ENCODE peak calls at places on chromosome 15, in seven cellular contexts. One of them, this sample, is unnamed.

GRCh38 chr15:29765898-29766537 is 56.2 kb downstream of the TJP1 start:
- DNase-seq in uterus: no peak
- DNase-seq in astrocyte: peak; percentile 51
- DNase-seq in CD8-positive, alpha-beta T cell: no peak
- DNase-seq in adrenal gland: no peak
- DNase-seq in mesendoderm: no peak
- DNase-seq in tibial artery: no peak
- DNase-seq in this sample: no peak

GRCh38 chr15:40481671-40482070 is 10.9 kb downstream of the CHST14 start:
- DNase-seq in uterus: no peak
- DNase-seq in astrocyte: no peak
- DNase-seq in CD8-positive, alpha-beta T cell: no peak
- DNase-seq in adrenal gland: no peak
- DNase-seq in mesendoderm: no peak
- DNase-seq in tibial artery: no peak
- DNase-seq in this sample: no peak

GRCh38 chr15:99736702-99737101 is 3.5 kb upstream of the LYSMD4 start:
- DNase-seq in uterus: no peak
- DNase-seq in astrocyte: no peak
- DNase-seq in CD8-positive, alpha-beta T cell: no peak
- DNase-seq in adrenal gland: no peak
- DNase-seq in mesendoderm: no peak
- DNase-seq in tibial artery: no peak
- DNase-seq in this sample: no peak

GRCh38 chr15:36579792-36580431 is 486 bp downstream of the CDIN1 start:
- DNase-seq in uterus: peak; percentile 37
- DNase-seq in astrocyte: no peak
- DNase-seq in CD8-positive, alpha-beta T cell: peak; percentile 13
- DNase-seq in adrenal gland: peak; percentile 38
- DNase-seq in mesendoderm: no peak
- DNase-seq in tibial artery: no peak
- DNase-seq in this sample: no peak

GRCh38 chr15:99104788-99105515 is at the start of gene SYNM:
- DNase-seq in uterus: peak; percentile 66
- DNase-seq in astrocyte: peak; percentile 45
- DNase-seq in CD8-positive, alpha-beta T cell: no peak
- DNase-seq in adrenal gland: peak; percentile 92
- DNase-seq in mesendoderm: peak; percentile 90
- DNase-seq in tibial artery: peak; percentile 75
- DNase-seq in this sample: peak; percentile 82

GRCh38 chr15:45136378-45136764 is 6.6 kb downstream of the DUOX1 start:
- DNase-seq in uterus: no peak
- DNase-seq in astrocyte: no peak
- DNase-seq in CD8-positive, alpha-beta T cell: no peak
- DNase-seq in adrenal gland: no peak
- DNase-seq in mesendoderm: peak; percentile 59
- DNase-seq in tibial artery: no peak
- DNase-seq in this sample: no peak

GRCh38 chr15:72566973-72567372 is 87.5 kb upstream of the GOLGA6B start:
- DNase-seq in uterus: no peak
- DNase-seq in astrocyte: no peak
- DNase-seq in CD8-positive, alpha-beta T cell: no peak
- DNase-seq in adrenal gland: no peak
- DNase-seq in mesendoderm: no peak
- DNase-seq in tibial artery: no peak
- DNase-seq in this sample: no peak

GRCh38 chr15:31396881-31397560 is 70.4 kb downstream of the KLF13 start:
- DNase-seq in uterus: peak; percentile 91
- DNase-seq in astrocyte: peak; percentile 51
- DNase-seq in CD8-positive, alpha-beta T cell: no peak
- DNase-seq in adrenal gland: peak; percentile 85
- DNase-seq in mesendoderm: peak; percentile 98
- DNase-seq in tibial artery: peak; percentile 94
- DNase-seq in this sample: peak; percentile 75

GRCh38 chr15:99545605-99546004 is 20.2 kb upstream of the MEF2A start:
- DNase-seq in uterus: no peak
- DNase-seq in astrocyte: no peak
- DNase-seq in CD8-positive, alpha-beta T cell: no peak
- DNase-seq in adrenal gland: no peak
- DNase-seq in mesendoderm: no peak
- DNase-seq in tibial artery: no peak
- DNase-seq in this sample: no peak

GRCh38 chr15:45183001-45183400 is 4.8 kb downstream of the SHF start:
- DNase-seq in uterus: no peak
- DNase-seq in astrocyte: no peak
- DNase-seq in CD8-positive, alpha-beta T cell: no peak
- DNase-seq in adrenal gland: no peak
- DNase-seq in mesendoderm: peak; percentile 45
- DNase-seq in tibial artery: no peak
- DNase-seq in this sample: no peak

GRCh38 chr15:62618432-62618831 is 424.1 kb upstream of the TPM1 start:
- DNase-seq in uterus: no peak
- DNase-seq in astrocyte: peak; percentile 88
- DNase-seq in CD8-positive, alpha-beta T cell: no peak
- DNase-seq in adrenal gland: no peak
- DNase-seq in mesendoderm: peak; percentile 31
- DNase-seq in tibial artery: no peak
- DNase-seq in this sample: peak; percentile 82

GRCh38 chr15:77396692-77397091 is 23.2 kb downstream of the PEAK1 start:
- DNase-seq in uterus: no peak
- DNase-seq in astrocyte: no peak
- DNase-seq in CD8-positive, alpha-beta T cell: no peak
- DNase-seq in adrenal gland: no peak
- DNase-seq in mesendoderm: no peak
- DNase-seq in tibial artery: no peak
- DNase-seq in this sample: no peak

GRCh38 chr15:37720267-37720666 is 214.2 kb upstream of the TMCO5A start:
- DNase-seq in uterus: no peak
- DNase-seq in astrocyte: no peak
- DNase-seq in CD8-positive, alpha-beta T cell: no peak
- DNase-seq in adrenal gland: no peak
- DNase-seq in mesendoderm: no peak
- DNase-seq in tibial artery: no peak
- DNase-seq in this sample: no peak

GRCh38 chr15:97904196-97904572 is 56.3 kb upstream of the ARRDC4 start:
- DNase-seq in uterus: peak; percentile 48
- DNase-seq in astrocyte: peak; percentile 27
- DNase-seq in CD8-positive, alpha-beta T cell: no peak
- DNase-seq in adrenal gland: peak; percentile 75
- DNase-seq in mesendoderm: peak; percentile 85
- DNase-seq in tibial artery: peak; percentile 48
- DNase-seq in this sample: peak; percentile 36

GRCh38 chr15:82730022-82730530 is 20.4 kb upstream of the AP3B2 start:
- DNase-seq in uterus: no peak
- DNase-seq in astrocyte: no peak
- DNase-seq in CD8-positive, alpha-beta T cell: no peak
- DNase-seq in adrenal gland: no peak
- DNase-seq in mesendoderm: no peak
- DNase-seq in tibial artery: no peak
- DNase-seq in this sample: no peak

DNA sequence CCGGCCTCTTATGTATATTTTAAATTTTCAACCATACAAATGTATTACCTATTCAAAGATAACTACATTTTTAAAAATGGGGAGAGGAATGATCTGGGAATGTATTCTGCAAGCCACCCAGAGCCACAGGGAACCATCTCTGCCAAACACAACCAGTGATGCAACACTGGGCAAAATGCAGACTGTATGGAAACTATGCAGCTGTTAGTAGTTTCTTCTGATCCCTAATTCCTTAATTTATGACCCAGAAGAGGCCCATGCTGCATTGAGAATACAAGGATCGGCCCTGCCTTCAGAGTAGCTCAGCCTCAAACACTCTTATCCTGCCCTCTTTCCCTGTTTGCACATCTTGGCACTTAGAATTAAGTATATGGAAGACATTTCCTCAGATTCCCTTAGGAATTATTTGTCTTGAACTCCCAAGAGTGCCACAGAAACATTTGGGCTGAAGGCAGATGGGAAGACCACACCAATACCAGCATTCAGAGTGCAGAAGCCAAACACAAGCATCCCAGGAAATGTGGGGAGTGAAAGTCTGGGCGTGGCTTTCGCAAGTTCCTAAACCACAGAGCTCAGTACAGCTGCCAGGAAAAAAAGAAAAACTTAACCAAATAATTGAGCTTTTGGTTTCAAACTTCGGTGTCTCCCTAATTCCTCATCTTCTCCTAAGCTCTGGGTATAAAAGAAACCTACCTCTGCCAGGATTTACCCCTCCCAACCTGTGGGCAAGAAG is 5.3 kb downstream of the SNUPN start:
- DNase-seq in uterus: peak; percentile 36
- DNase-seq in astrocyte: peak; percentile 71
- DNase-seq in CD8-positive, alpha-beta T cell: no peak
- DNase-seq in adrenal gland: peak; percentile 31
- DNase-seq in mesendoderm: no peak
- DNase-seq in tibial artery: peak; percentile 61
- DNase-seq in this sample: peak; percentile 41
- H3K27ac ChIP-seq in uterus: peak overlapping the region; percentile 73
- H3K27ac ChIP-seq in astrocyte: peak overlapping the region; percentile 79
- H3K27ac ChIP-seq in CD8-positive, alpha-beta T cell: no peak overlapping the region
- H3K27ac ChIP-seq in adrenal gland: peak overlapping the region; percentile 64
- H3K27ac ChIP-seq in mesendoderm: no peak overlapping the region
- H3K27ac ChIP-seq in tibial artery: peak overlapping the region; percentile 68
- H3K27ac ChIP-seq in this sample: peak overlapping the region; percentile 34

GRCh38 chr15:80840173-80841130 is 61.3 kb downstream of the CEMIP start:
- DNase-seq in uterus: no peak
- DNase-seq in astrocyte: no peak
- DNase-seq in CD8-positive, alpha-beta T cell: no peak
- DNase-seq in adrenal gland: no peak
- DNase-seq in mesendoderm: no peak
- DNase-seq in tibial artery: no peak
- DNase-seq in this sample: no peak

GRCh38 chr15:80846416-80846815 is 67.2 kb downstream of the CEMIP start:
- DNase-seq in uterus: no peak
- DNase-seq in astrocyte: no peak
- DNase-seq in CD8-positive, alpha-beta T cell: no peak
- DNase-seq in adrenal gland: no peak
- DNase-seq in mesendoderm: no peak
- DNase-seq in tibial artery: no peak
- DNase-seq in this sample: no peak

GRCh38 chr15:80841537-80841936 is 62.4 kb downstream of the CEMIP start:
- DNase-seq in uterus: no peak
- DNase-seq in astrocyte: no peak
- DNase-seq in CD8-positive, alpha-beta T cell: no peak
- DNase-seq in adrenal gland: no peak
- DNase-seq in mesendoderm: no peak
- DNase-seq in tibial artery: no peak
- DNase-seq in this sample: no peak

GRCh38 chr15:80839764-80840130 is 60.6 kb downstream of the CEMIP start:
- DNase-seq in uterus: no peak
- DNase-seq in astrocyte: no peak
- DNase-seq in CD8-positive, alpha-beta T cell: no peak
- DNase-seq in adrenal gland: no peak
- DNase-seq in mesendoderm: no peak
- DNase-seq in tibial artery: no peak
- DNase-seq in this sample: no peak

DNA sequence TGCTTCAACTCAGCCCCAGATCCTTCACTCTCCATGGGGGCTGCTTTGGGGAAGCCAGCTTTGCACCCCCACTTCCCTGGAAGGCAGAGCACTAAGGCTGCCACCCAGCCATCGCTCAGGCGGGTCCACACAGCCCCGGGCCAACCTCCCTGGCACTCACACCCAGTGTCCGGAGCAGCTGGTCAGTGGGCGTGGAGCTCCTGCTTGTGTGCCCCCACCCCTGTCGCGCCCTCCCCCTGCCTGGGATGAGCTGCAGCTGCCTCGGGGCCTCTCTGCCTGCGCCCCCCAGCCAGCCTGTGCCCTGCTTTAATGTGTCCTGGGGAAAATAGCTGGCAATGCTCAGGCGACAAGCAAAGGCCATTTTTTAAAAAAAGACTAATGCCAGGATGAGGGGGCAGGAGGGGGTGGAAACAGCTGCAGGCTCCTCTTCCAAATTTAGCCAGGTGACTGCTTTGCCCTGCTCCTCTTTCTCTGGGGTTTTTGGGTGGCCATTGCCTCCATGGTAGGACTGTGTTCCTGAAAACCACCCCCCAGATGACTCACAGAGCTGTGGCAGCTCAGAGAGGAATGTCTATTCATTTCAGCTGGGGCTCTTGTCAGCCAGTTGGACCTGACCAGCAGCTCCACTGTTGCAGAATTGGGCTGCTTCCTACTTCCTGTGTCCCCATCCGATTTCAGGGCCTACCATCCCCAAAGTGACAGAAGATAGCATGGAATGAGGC is 65.0 kb downstream of the CEMIP start:
- DNase-seq in uterus: no peak
- DNase-seq in astrocyte: peak; percentile 63
- DNase-seq in CD8-positive, alpha-beta T cell: no peak
- DNase-seq in adrenal gland: no peak
- DNase-seq in mesendoderm: peak; percentile 50
- DNase-seq in tibial artery: no peak
- DNase-seq in this sample: no peak
- H3K36me3 ChIP-seq in uterus: no peaks in the 10 kb centered on the region
- H3K36me3 ChIP-seq in astrocyte: no peaks in the 10 kb centered on the region
- H3K36me3 ChIP-seq in CD8-positive, alpha-beta T cell: no peaks in the 10 kb centered on the region
- H3K36me3 ChIP-seq in adrenal gland: no peaks in the 10 kb centered on the region
- H3K36me3 ChIP-seq in mesendoderm: no peaks in the 10 kb centered on the region
- H3K36me3 ChIP-seq in tibial artery: no peaks in the 10 kb centered on the region
- H3K36me3 ChIP-seq in this sample: no peaks in the 10 kb centered on the region

DNA sequence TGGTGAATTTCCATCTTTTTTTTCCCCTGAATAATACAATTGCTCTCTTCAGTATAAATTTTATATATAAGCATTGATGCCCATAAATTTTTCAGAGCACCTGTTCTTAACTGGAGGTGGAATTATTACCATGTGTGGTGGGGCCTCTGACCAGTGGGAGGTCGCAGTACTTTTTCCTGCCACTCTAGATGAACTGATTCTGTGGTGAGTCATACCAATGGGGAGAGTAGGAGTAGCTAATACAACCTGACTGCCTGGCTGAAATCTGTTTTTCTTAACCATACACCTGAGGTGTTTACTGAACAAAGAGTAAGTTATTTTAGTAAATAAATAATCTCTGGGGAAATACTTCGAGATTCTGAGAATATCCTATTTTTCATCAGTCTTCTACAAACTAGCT is 67.2 kb downstream of the UNC13C start:
- DNase-seq in uterus: no peak
- DNase-seq in astrocyte: no peak
- DNase-seq in CD8-positive, alpha-beta T cell: no peak
- DNase-seq in adrenal gland: no peak
- DNase-seq in mesendoderm: peak; percentile 31
- DNase-seq in tibial artery: no peak
- DNase-seq in this sample: no peak
- H3K27ac ChIP-seq in uterus: no peak overlapping the region
- H3K27ac ChIP-seq in astrocyte: no peak overlapping the region
- H3K27ac ChIP-seq in CD8-positive, alpha-beta T cell: no peak overlapping the region
- H3K27ac ChIP-seq in adrenal gland: no peak overlapping the region
- H3K27ac ChIP-seq in mesendoderm: no peak overlapping the region
- H3K27ac ChIP-seq in tibial artery: no peak overlapping the region
- H3K27ac ChIP-seq in this sample: no peak overlapping the region

DNA sequence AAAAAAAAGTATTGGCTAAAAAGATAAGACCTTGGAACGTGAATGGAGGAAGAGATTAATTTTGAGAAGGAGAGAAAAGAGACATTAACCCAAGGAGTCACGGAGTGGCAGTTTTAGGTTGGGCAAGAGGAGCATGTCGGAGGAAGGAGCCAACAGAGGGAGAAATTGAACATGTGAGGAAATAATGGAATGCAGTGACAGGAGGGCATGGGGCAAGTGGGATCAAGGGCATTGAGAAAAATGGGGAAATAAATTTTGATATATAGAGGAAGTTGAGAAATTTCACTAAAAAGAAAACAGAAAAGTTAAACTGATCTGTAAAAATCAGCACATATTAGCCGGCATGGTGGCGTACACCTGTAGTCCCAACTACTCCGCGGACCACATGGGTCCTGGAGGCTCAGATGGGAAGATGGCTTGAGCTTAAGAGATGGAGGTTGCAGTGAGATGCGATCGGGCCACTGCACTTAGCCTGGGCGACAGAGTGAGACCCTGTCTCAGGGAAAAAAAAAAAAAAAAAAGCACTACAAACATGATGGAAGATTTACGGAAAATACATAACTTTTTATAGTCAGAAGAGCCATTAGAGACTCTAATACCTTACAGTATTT is 1.2 kb downstream of the HAUS2 start:
- DNase-seq in uterus: no peak
- DNase-seq in astrocyte: no peak
- DNase-seq in CD8-positive, alpha-beta T cell: no peak
- DNase-seq in adrenal gland: no peak
- DNase-seq in mesendoderm: no peak
- DNase-seq in tibial artery: no peak
- DNase-seq in this sample: no peak
- H3K36me3 ChIP-seq in uterus: no peaks in the 10 kb centered on the region
- H3K36me3 ChIP-seq in astrocyte: no peaks in the 10 kb centered on the region
- H3K36me3 ChIP-seq in CD8-positive, alpha-beta T cell: no peaks in the 10 kb centered on the region
- H3K36me3 ChIP-seq in adrenal gland: no peaks in the 10 kb centered on the region
- H3K36me3 ChIP-seq in mesendoderm: no peaks in the 10 kb centered on the region
- H3K36me3 ChIP-seq in tibial artery: no peaks in the 10 kb centered on the region
- H3K36me3 ChIP-seq in this sample: peaks cover 45% of the 10 kb centered on the region

This sample was measured in SJSA1.